ENCODE peak calls at places on chromosomes 2 and 18, in ten cellular contexts. Q, A, H, C, S, Z, E, L, I and B are unnamed samples.

GRCh38 chr18:65788373-65788772 is 37.6 kb downstream of the CDH7 start:
- DNase-seq in A (no peak), E (no peak), Q (no peak), H (peak), I (no peak), S (no peak), Z (no peak), L (no peak), C (no peak), B (no peak)

GRCh38 chr18:65942854-65943253 is 192.0 kb downstream of the CDH7 start:
- DNase-seq in L (no peak), A (no peak), I (no peak), S (no peak), Q (no peak), Z (no peak), E (no peak), H (no peak), C (no peak), B (no peak)

GRCh38 chr2:105737980-105738657 is 6.6 kb upstream of the NCK2 start:
- DNase-seq in E (no peak), Q (no peak), A (no peak), S (no peak), Z (no peak), I (no peak), L (no peak), C (no peak), H (no peak), B (no peak)

GRCh38 chr2:233414273-233414654 is 60.0 kb downstream of the DGKD start:
- DNase-seq in I (no peak), S (no peak), L (no peak), H (no peak), Q (no peak), E (peak), C (no peak), Z (no peak), A (no peak), B (no peak)

GRCh38 chr2:113282747-113283533 is 4.2 kb upstream of the PAX8 start:
- DNase-seq in Q (no peak), Z (peak), A (no peak), H (peak), C (no peak), I (peak), L (no peak), S (no peak), E (peak), B (peak)

GRCh38 chr2:215950009-215950408 is 63.3 kb downstream of the MREG start:
- DNase-seq in Z (peak), A (no peak), E (peak), S (no peak), L (no peak), Q (no peak), H (no peak), C (no peak), I (no peak), B (no peak)

GRCh38 chr2:197657562-197657961 is 17.8 kb downstream of the RFTN2 start:
- DNase-seq in E (no peak), A (no peak), C (no peak), L (no peak), H (no peak), I (no peak), Q (no peak), Z (no peak), S (no peak), B (no peak)

GRCh38 chr2:167133614-167134013 is 245.3 kb downstream of the XIRP2 start:
- DNase-seq in A (no peak), I (no peak), H (no peak), L (no peak), E (no peak), Z (no peak), C (no peak), Q (no peak), S (no peak), B (no peak)

GRCh38 chr18:70490008-70490933 is 201.4 kb downstream of the SOCS6 start:
- DNase-seq in S (no peak), C (peak), A (peak), Z (peak), H (peak), Q (peak), E (peak), L (no peak), I (no peak), B (no peak)

GRCh38 chr2:53740170-53740569 is 27.4 kb upstream of the CHAC2 start:
- DNase-seq in A (no peak), H (no peak), I (no peak), S (no peak), C (peak), L (no peak), E (peak), Z (peak), Q (no peak), B (no peak)

GRCh38 chr2:16105664-16106281 is 165.4 kb downstream of the MYCN start:
- DNase-seq in I (no peak), S (no peak), C (no peak), A (no peak), L (no peak), H (no peak), Q (no peak), Z (no peak), E (no peak), B (no peak)

GRCh38 chr18:33495278-33495677 is 54.8 kb upstream of the CCDC178 start:
- DNase-seq in Z (peak), A (no peak), Q (no peak), H (no peak), C (peak), E (peak), L (no peak), I (no peak), S (no peak), B (no peak)

GRCh38 chr2:47179325-47179724 is 24.2 kb upstream of the STPG4 start:
- DNase-seq in E (no peak), H (no peak), S (no peak), L (no peak), A (no peak), Z (no peak), I (no peak), Q (no peak), C (no peak), B (no peak)

GRCh38 chr2:139769633-139770032 is 989.4 kb upstream of the NXPH2 start:
- DNase-seq in Z (no peak), H (no peak), C (no peak), E (no peak), S (no peak), L (no peak), I (no peak), Q (no peak), A (no peak), B (no peak)

GRCh38 chr18:79379931-79380815 is 15.6 kb upstream of the NFATC1 start:
- DNase-seq in L (no peak), C (no peak), Q (no peak), E (no peak), S (no peak), H (peak), A (no peak), Z (no peak), I (no peak), B (no peak)

GRCh38 chr18:9987931-9988330 is 74.1 kb downstream of the VAPA start:
- DNase-seq in L (no peak), C (no peak), H (no peak), Q (no peak), Z (peak), I (peak), S (no peak), A (no peak), E (no peak), B (no peak)

GRCh38 chr18:70469916-70470315 is 181.1 kb downstream of the SOCS6 start:
- DNase-seq in Z (no peak), A (no peak), S (no peak), E (peak), Q (no peak), I (no peak), C (no peak), H (no peak), L (no peak), B (no peak)

GRCh38 chr18:38025433-38026038 is 459.9 kb upstream of the CELF4 start:
- DNase-seq in H (no peak), A (no peak), Q (no peak), E (peak), I (no peak), Z (no peak), S (no peak), C (no peak), L (no peak), B (no peak)

GRCh38 chr2:109352898-109353689 is 224.1 kb downstream of the SH3RF3 start:
- DNase-seq in E (no peak), L (no peak), H (peak), A (no peak), Z (no peak), S (no peak), I (peak), Q (no peak), C (no peak), B (no peak)

GRCh38 chr2:53854678-53855077 is 5.1 kb downstream of the GPR75 start:
- DNase-seq in S (no peak), C (no peak), Q (no peak), H (no peak), Z (no peak), A (no peak), E (no peak), I (no peak), L (no peak), B (no peak)

GRCh38 chr18:43271593-43272432 is 5.5 kb downstream of the SYT4 start:
- DNase-seq in L (no peak), A (peak), I (no peak), C (peak), H (peak), E (peak), Q (peak), Z (peak), S (no peak), B (peak)

GRCh38 chr2:138846216-138846821 is 66.1 kb upstream of the NXPH2 start:
- DNase-seq in Z (no peak), A (no peak), C (peak), L (no peak), H (no peak), S (no peak), I (no peak), Q (no peak), E (peak), B (no peak)

GRCh38 chr18:2425426-2426317 is 145.6 kb downstream of the METTL4 start:
- DNase-seq in E (peak), S (no peak), I (no peak), C (no peak), L (no peak), Q (no peak), A (no peak), H (no peak), Z (no peak), B (no peak)

GRCh38 chr2:158315000-158315399 is 141.6 kb downstream of the CCDC148 start:
- DNase-seq in H (no peak), Q (no peak), Z (no peak), S (no peak), L (no peak), I (no peak), A (no peak), C (no peak), E (no peak), B (no peak)

GRCh38 chr2:3738454-3738853 is 35.1 kb downstream of the DCDC2C start:
- DNase-seq in A (no peak), Q (no peak), Z (no peak), E (no peak), S (no peak), H (no peak), I (no peak), C (no peak), L (no peak), B (no peak)

GRCh38 chr2:236951830-236952475 is 133.7 kb upstream of the COPS8 start:
- DNase-seq in H (peak), S (no peak), L (no peak), C (no peak), E (no peak), A (no peak), Z (no peak), I (no peak), Q (no peak), B (no peak)

GRCh38 chr2:202172439-202173191 is 65.8 kb downstream of the SUMO1 start:
- DNase-seq in A (no peak), H (no peak), S (no peak), E (peak), Z (no peak), I (no peak), C (no peak), Q (no peak), L (no peak), B (no peak)